ENCODE peak calls at places on chromosome 10, in seven cellular contexts. J, M, G, Z, D, A and F are unnamed samples.

GRCh38 chr10:85849315-85849714 is 517.3 kb downstream of the GRID1 start:
- DNase-seq in J (no peak), A (no peak), Z (no peak), M (no peak), D (no peak), G (no peak), F (no peak)

GRCh38 chr10:7857259-7857658 is 39.0 kb downstream of the TAF3 start:
- DNase-seq in M (no peak), J (no peak), G (no peak), D (no peak), Z (no peak), A (no peak), F (no peak)

GRCh38 chr10:105473170-105473569 is 832.1 kb downstream of the SORCS3 start:
- DNase-seq in D (no peak), G (no peak), J (no peak), A (no peak), M (no peak), Z (no peak), F (no peak)

GRCh38 chr10:36899652-36900051 is 225.7 kb upstream of the ANKRD30A start:
- DNase-seq in G (no peak), A (no peak), Z (no peak), D (no peak), M (peak), J (no peak), F (no peak)

GRCh38 chr10:97475936-97476594 is 22.2 kb downstream of the MMS19 start:
- DNase-seq in Z (no peak), D (no peak), A (no peak), M (no peak), J (no peak), G (no peak), F (no peak)

GRCh38 chr10:88076027-88076880 is 212.8 kb downstream of the PTEN start:
- DNase-seq in Z (no peak), D (no peak), J (no peak), M (no peak), A (no peak), G (no peak), F (peak)

GRCh38 chr10:86969421-86970041 is 1.2 kb downstream of the ADIRF start:
- DNase-seq in A (no peak), D (no peak), J (no peak), Z (no peak), M (peak), G (no peak), F (no peak)

GRCh38 chr10:69635428-69636272 is 5.6 kb downstream of the FAM241B start:
- DNase-seq in M (no peak), J (no peak), D (no peak), A (no peak), G (no peak), Z (no peak), F (no peak)

GRCh38 chr10:70255329-70256299 is 22.4 kb upstream of the PPA1 start:
- DNase-seq in A (no peak), D (no peak), M (peak), G (peak), Z (no peak), J (peak), F (no peak)

GRCh38 chr10:119688033-119688508 is 36.9 kb downstream of the BAG3 start:
- DNase-seq in Z (no peak), J (peak), D (peak), G (no peak), M (no peak), A (peak), F (no peak)

GRCh38 chr10:113357688-113358306 is 195.1 kb upstream of the HABP2 start:
- DNase-seq in G (no peak), M (no peak), A (peak), J (peak), D (no peak), Z (no peak), F (no peak)

GRCh38 chr10:124615259-124615658 is 128.9 kb downstream of the FAM53B start:
- DNase-seq in A (no peak), D (no peak), M (no peak), J (no peak), Z (no peak), G (no peak), F (no peak)

GRCh38 chr10:124611738-124612137 is 132.4 kb downstream of the FAM53B start:
- DNase-seq in M (no peak), D (no peak), A (no peak), J (no peak), Z (no peak), G (no peak), F (no peak)

GRCh38 chr10:124609698-124610097 is 134.5 kb downstream of the FAM53B start:
- DNase-seq in J (no peak), Z (no peak), M (no peak), A (no peak), G (no peak), D (no peak), F (no peak)

GRCh38 chr10:124614003-124614659 is 130.0 kb downstream of the FAM53B start:
- DNase-seq in J (no peak), A (no peak), Z (no peak), M (no peak), D (no peak), G (no peak), F (no peak)

DNA sequence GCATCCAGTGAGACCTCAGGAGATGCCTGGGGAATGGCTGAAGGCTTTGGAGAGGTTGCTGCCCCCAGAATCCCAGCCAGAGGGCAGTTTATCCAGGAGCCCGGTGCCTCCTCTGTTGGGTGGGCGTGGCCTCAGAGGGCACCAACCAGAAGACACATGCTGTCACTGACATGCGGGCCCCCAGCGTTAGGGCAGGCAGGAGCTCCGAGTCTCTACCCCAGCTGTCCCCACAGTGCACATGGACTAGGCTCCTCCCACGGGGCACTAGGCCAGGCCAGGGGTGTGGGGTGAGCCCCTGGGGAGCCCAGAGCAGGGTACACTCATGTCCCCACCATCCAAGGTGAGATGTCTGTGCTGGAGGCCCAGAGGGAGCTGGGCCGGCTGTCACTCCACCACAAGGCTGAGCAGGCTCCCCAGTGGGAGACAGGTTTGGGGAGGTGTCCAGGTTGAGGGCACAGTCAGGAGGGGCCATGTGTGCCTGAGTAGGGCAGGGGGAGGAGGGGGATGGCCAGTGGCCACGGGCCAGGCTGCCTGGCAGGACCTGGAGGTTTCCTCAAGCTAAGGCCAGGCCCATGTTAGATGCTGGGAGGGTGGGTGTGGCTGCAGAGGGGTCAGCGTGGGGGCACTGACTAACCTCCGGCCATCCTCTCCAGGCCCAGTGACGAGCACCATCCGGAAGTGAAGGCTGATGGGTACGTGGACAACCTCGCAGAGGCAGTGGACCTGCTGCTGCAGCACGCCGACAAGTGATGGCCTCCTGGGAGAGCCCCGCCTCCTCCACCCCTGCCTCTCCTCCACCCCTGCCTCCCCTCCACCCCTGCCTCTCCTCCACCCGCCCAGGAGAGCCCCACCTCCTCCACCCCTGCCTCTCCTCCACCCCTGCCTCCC is 131.3 kb downstream of the FAM53B start:
- DNase-seq in J (peak), Z (peak), D (peak), A (peak), G (peak), M (no peak), F (no peak)
- TF ChIP-seq EZH2phosphoT487 in J (no peak), Z (no peak), D (no peak), A (no peak), G (no peak), M (no peak), F (no peak)

DNA sequence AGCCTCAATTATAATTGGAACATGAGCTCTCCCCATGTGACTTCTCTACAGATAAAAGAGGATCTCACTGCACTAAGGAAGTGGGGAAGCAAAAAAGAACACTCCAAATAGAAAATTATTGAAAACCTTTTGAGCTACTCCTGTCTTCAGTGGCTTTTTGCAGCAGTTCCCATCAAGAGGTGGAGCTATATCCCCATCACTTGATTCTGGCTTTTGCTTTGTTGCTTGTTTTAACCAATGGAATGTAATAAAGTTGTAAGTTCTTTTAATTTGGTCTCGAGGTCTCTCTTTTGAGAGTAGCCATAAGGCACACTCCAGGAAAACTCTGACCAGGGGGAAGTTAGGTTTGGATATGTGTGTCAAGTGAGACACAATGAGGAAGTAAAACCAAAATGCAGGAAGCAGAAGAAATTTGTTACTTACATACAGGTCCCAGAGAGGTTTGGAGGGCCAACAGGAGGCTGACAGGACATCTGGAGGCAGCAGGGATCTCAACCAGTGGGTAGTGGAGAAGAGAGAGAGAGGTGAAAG is 569.4 kb downstream of the HTR7 start:
- DNase-seq in J (peak), G (peak), M (peak), Z (no peak), D (no peak), A (peak), F (no peak)
- TF ChIP-seq CTCF in J (peak), G (no peak), M (peak), Z (no peak), D (no peak), A (peak), F (no peak)

GRCh38 chr10:44902838-44903545 is 8.1 kb upstream of the TMEM72 start:
- DNase-seq in D (no peak), A (no peak), Z (no peak), G (no peak), J (no peak), M (no peak), F (no peak)
- TF ChIP-seq EZH2phosphoT487 in D (no peak), A (no peak), Z (no peak), G (no peak), J (no peak), M (no peak), F (no peak)

GRCh38 chr10:35632027-35632426 is 10.1 kb downstream of the FZD8 start:
- DNase-seq in A (no peak), M (peak), Z (no peak), J (no peak), G (no peak), D (no peak), F (no peak)
- TF ChIP-seq CTCF in A (peak), M (peak), Z (peak), J (peak), G (no peak), D (peak), F (no peak)

GRCh38 chr10:118472415-118472814 is 123.0 kb downstream of the PRLHR start:
- DNase-seq in M (no peak), Z (no peak), D (no peak), A (no peak), G (no peak), J (no peak), F (no peak)

GRCh38 chr10:118470470-118470869 is 125.0 kb downstream of the PRLHR start:
- DNase-seq in J (no peak), D (no peak), Z (no peak), A (no peak), G (no peak), M (no peak), F (no peak)

GRCh38 chr10:118472961-118473675 is 122.3 kb downstream of the PRLHR start:
- DNase-seq in D (no peak), Z (no peak), A (no peak), J (no peak), G (no peak), M (no peak), F (no peak)

GRCh38 chr10:118475214-118475613 is 120.2 kb downstream of the PRLHR start:
- DNase-seq in A (no peak), D (no peak), M (no peak), G (no peak), Z (no peak), J (no peak), F (no peak)

GRCh38 chr10:118471863-118472262 is 123.6 kb downstream of the PRLHR start:
- DNase-seq in J (no peak), G (no peak), Z (no peak), D (no peak), A (no peak), M (no peak), F (no peak)
- TF ChIP-seq EZH2phosphoT487 in J (no peak), G (no peak), Z (no peak), D (no peak), A (no peak), M (no peak), F (no peak)

GRCh38 chr10:17802350-17802749 is 6.8 kb upstream of the MRC1 start:
- DNase-seq in M (no peak), Z (no peak), A (no peak), J (no peak), D (no peak), G (no peak), F (no peak)

GRCh38 chr10:17805440-17805839 is 3.7 kb upstream of the MRC1 start:
- DNase-seq in M (no peak), G (no peak), A (no peak), Z (no peak), D (no peak), J (no peak), F (no peak)

GRCh38 chr10:17805921-17806577 is 3.1 kb upstream of the MRC1 start:
- DNase-seq in D (peak), M (peak), G (peak), Z (no peak), A (peak), J (peak), F (no peak)

GRCh38 chr10:17802966-17803365 is 6.2 kb upstream of the MRC1 start:
- DNase-seq in G (no peak), Z (no peak), M (peak), D (no peak), A (no peak), J (no peak), F (no peak)

DNA sequence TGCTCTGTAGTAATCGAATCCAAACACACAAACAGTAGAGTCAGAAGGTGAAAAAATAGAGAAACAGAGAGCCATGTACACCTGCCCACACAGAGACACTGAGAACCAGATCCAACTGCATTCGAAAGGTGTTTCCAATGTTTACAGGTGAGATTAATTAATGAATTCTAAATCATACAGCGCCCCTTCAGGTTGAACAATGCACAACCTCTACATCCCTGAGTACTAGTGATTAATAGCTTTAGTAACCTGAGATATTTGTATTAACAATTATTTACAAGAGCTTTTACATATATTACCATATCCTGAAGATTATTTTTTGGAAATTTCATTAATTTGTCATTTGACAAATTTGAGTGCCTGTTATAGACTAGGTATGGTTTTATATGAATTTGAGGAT is 7.6 kb upstream of the MRC1 start:
- DNase-seq in A (no peak), D (no peak), M (no peak), Z (no peak), J (peak), G (no peak), F (no peak)
- TF ChIP-seq CTCF in A (peak), D (peak), M (peak), Z (peak), J (peak), G (peak), F (peak)

DNA sequence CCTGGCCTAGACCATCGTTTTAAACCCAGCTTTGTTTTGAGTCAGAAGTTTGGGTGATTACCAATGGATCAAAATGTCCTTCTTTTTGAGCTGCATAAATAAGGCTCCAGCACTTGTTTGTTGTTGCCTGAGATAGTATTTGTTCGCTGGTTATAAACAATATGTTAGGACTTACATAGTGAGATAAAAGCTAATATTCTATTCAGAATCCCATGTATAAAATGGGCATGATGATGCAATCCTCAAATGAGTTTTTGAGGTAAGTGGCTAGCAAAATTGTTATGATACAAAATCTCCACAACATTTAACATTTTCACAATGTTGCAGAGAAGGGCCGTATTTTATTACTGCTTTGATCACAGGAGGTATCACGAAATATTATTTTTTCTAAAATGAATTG is 48.5 kb downstream of the CFAP43 start:
- DNase-seq in A (no peak), G (no peak), D (no peak), J (no peak), Z (no peak), M (no peak), F (no peak)
- TF ChIP-seq EZH2phosphoT487 in A (no peak), G (no peak), D (no peak), J (no peak), Z (no peak), M (no peak), F (no peak)